ENCODE peak calls at places on chromosome 11, in five cellular contexts. I is fibroblast of lung; G is AG10803; K is H54; H is activated naive CD4-positive, alpha-beta T cell treated with Interleukin-2 at 50 U/mL for 16 hours. Q is an unnamed sample.

GRCh38 chr11:71080239-71081097 is 171.9 kb downstream of the SHANK2 start:
- DNase-seq in I (peak), G (peak), K (peak), H (peak), Q (peak)

GRCh38 chr11:114392735-114393667 is 7.3 kb downstream of the C11orf71 start:
- DNase-seq in I (no peak), G (no peak), K (no peak), H (no peak), Q (no peak)

GRCh38 chr11:86594746-86595145 is 77.7 kb downstream of the ME3 start:
- DNase-seq in I (peak), G (no peak), K (no peak), H (no peak), Q (peak)

GRCh38 chr11:31557991-31558390 is 48.4 kb downstream of the ELP4 start:
- DNase-seq in I (peak), G (no peak), K (no peak), H (no peak), Q (no peak)

GRCh38 chr11:45818961-45819605 is 14.1 kb downstream of the SLC35C1 start:
- DNase-seq in I (no peak), G (no peak), K (no peak), H (no peak), Q (no peak)

GRCh38 chr11:103091024-103091423 is 936 bp downstream of the DCUN1D5 start:
- DNase-seq in I (peak), G (no peak), K (no peak), H (no peak), Q (peak)

GRCh38 chr11:82527185-82527584 is 206.5 kb downstream of the FAM181B start:
- DNase-seq in I (no peak), G (no peak), K (no peak), H (no peak), Q (no peak)

GRCh38 chr11:43984519-43985385 is 42.3 kb downstream of the C11orf96 start:
- DNase-seq in I (no peak), G (no peak), K (no peak), H (no peak), Q (no peak)

GRCh38 chr11:121687961-121688566 is 235.3 kb upstream of the SORL1-AS1 start:
- DNase-seq in I (peak), G (no peak), K (no peak), H (no peak), Q (no peak)

GRCh38 chr11:122137081-122137793 is 21.2 kb upstream of the BLID start:
- DNase-seq in I (peak), G (peak), K (no peak), H (no peak), Q (peak)

GRCh38 chr11:14041040-14041439 is 78.5 kb downstream of the SPON1 start:
- DNase-seq in I (no peak), G (no peak), K (no peak), H (no peak), Q (no peak)

GRCh38 chr11:64343740-64344133 is 3.7 kb downstream of the CCDC88B start:
- DNase-seq in I (no peak), G (no peak), K (no peak), H (no peak), Q (no peak)

GRCh38 chr11:105100206-105100605 is 39.4 kb downstream of the CARD18 start:
- DNase-seq in I (no peak), G (no peak), K (no peak), H (peak), Q (peak)

GRCh38 chr11:118000067-118000849 is 14.1 kb downstream of the IL10RA start:
- DNase-seq in I (no peak), G (no peak), K (no peak), H (no peak), Q (no peak)

GRCh38 chr11:85679581-85679980 is 6.4 kb downstream of the CCDC89 start:
- DNase-seq in I (no peak), G (no peak), K (no peak), H (no peak), Q (no peak)

GRCh38 chr11:72483412-72484186 is 49.3 kb upstream of the CLPB start:
- DNase-seq in I (peak), G (peak), K (no peak), H (no peak), Q (peak)

GRCh38 chr11:9862981-9863380 is 199.1 kb downstream of the SWAP70 start:
- DNase-seq in I (no peak), G (peak), K (no peak), H (no peak), Q (no peak)

GRCh38 chr11:107593941-107594340 is 3.0 kb downstream of the ELMOD1 start:
- DNase-seq in I (no peak), G (no peak), K (no peak), H (no peak), Q (no peak)

GRCh38 chr11:16126361-16126760 is 230.0 kb downstream of the SOX6 start:
- DNase-seq in I (peak), G (no peak), K (no peak), H (no peak), Q (peak)

GRCh38 chr11:9600651-9601040 is 27.2 kb downstream of the WEE1 start:
- DNase-seq in I (peak), G (peak), K (no peak), H (no peak), Q (peak)

GRCh38 chr11:85821636-85822035 is 10.7 kb upstream of the SYTL2 start:
- DNase-seq in I (peak), G (peak), K (no peak), H (no peak), Q (peak)

GRCh38 chr11:128552783-128553661 is 34.3 kb downstream of the ETS1 start:
- DNase-seq in I (peak), G (peak), K (no peak), H (peak), Q (peak)

GRCh38 chr11:5941951-5942350 is at the start of gene OR56A3:
- DNase-seq in I (no peak), G (no peak), K (no peak), H (no peak), Q (no peak)

GRCh38 chr11:13184295-13184794 is 93.2 kb upstream of the BMAL1 start:
- DNase-seq in I (no peak), G (no peak), K (no peak), H (no peak), Q (no peak)

GRCh38 chr11:44213148-44213547 is 96.8 kb downstream of the ALX4 start:
- DNase-seq in I (no peak), G (no peak), K (no peak), H (no peak), Q (no peak)

GRCh38 chr11:106495046-106495445 is 417.6 kb downstream of the AASDHPPT start:
- DNase-seq in I (peak), G (peak), K (no peak), H (no peak), Q (peak)

GRCh38 chr11:14549891-14550290 is 29.7 kb upstream of the PSMA1 start:
- DNase-seq in I (no peak), G (no peak), K (no peak), H (no peak), Q (no peak)

GRCh38 chr11:68838572-68838964 is 3.1 kb downstream of the CPT1A start:
- DNase-seq in I (no peak), G (peak), K (no peak), H (peak), Q (no peak)

GRCh38 chr11:39365809-39366436 is 2093.5 kb downstream of the LRRC4C start:
- DNase-seq in I (peak), G (no peak), K (peak), H (no peak), Q (peak)

GRCh38 chr11:117431436-117431835 is 103.8 kb downstream of the CEP164 start:
- DNase-seq in I (no peak), G (no peak), K (no peak), H (no peak), Q (no peak)

GRCh38 chr11:78030429-78031325 is 7.6 kb upstream of the KCTD14 start:
- DNase-seq in I (peak), G (peak), K (no peak), H (no peak), Q (peak)